ENCODE peak calls at places on chromosomes 2 and 18, in five cellular contexts. O, N, W, D and L are unnamed samples.

GRCh38 chr2:54040685-54041084 is 69.9 kb upstream of the PSME4 start:
- DNase-seq in O (no peak), N (no peak), W (no peak), D (no peak), L (no peak)

GRCh38 chr2:86476092-86476491 is 34.9 kb downstream of the KDM3A start:
- DNase-seq in O (no peak), N (no peak), W (no peak), D (no peak), L (no peak)

GRCh38 chr2:166057363-166058169 is 70.3 kb downstream of the SCN1A start:
- DNase-seq in O (no peak), N (no peak), W (no peak), D (no peak), L (no peak)

GRCh38 chr2:230797515-230798495 is 66.9 kb upstream of the ITM2C start:
- DNase-seq in O (no peak), N (no peak), W (no peak), D (no peak), L (no peak)

GRCh38 chr2:216546231-216546630 is 47.6 kb downstream of the RPL37A start:
- DNase-seq in O (no peak), N (no peak), W (no peak), D (no peak), L (no peak)

GRCh38 chr2:145931836-145932352 is 1412.0 kb upstream of the ZEB2 start:
- DNase-seq in O (no peak), N (no peak), W (no peak), D (no peak), L (no peak)

GRCh38 chr2:177588671-177589070 is 196.1 kb downstream of the AGPS start:
- DNase-seq in O (no peak), N (no peak), W (no peak), D (no peak), L (no peak)

GRCh38 chr2:168432565-168433186 is 23.4 kb upstream of the CERS6 start:
- DNase-seq in O (no peak), N (no peak), W (no peak), D (no peak), L (no peak)

GRCh38 chr18:31671951-31672350 is 12.4 kb downstream of the B4GALT6 start:
- DNase-seq in O (no peak), N (no peak), W (no peak), D (no peak), L (no peak)

GRCh38 chr2:219253753-219254589 is at the start of gene TUBA4A:
- DNase-seq in O (peak), N (peak), W (peak), D (peak), L (peak)

GRCh38 chr2:37984589-37984988 is 59.5 kb downstream of the RMDN2 start:
- DNase-seq in O (no peak), N (no peak), W (no peak), D (no peak), L (no peak)

GRCh38 chr2:112482309-112483046 is 522 bp downstream of the TTL start:
- DNase-seq in O (peak), N (peak), W (peak), D (peak), L (no peak)

GRCh38 chr2:105291981-105292380 is 37.6 kb downstream of the TGFBRAP1 start:
- DNase-seq in O (no peak), N (no peak), W (no peak), D (no peak), L (no peak)

GRCh38 chr2:47041065-47041464 is 114.0 kb downstream of the STPG4 start:
- DNase-seq in O (peak), N (no peak), W (no peak), D (no peak), L (no peak)

GRCh38 chr18:48290162-48290926 is 118.8 kb downstream of the ZBTB7C start:
- DNase-seq in O (no peak), N (no peak), W (no peak), D (peak), L (no peak)

GRCh38 chr2:211161236-211161635 is 604.8 kb downstream of the CPS1 start:
- DNase-seq in O (no peak), N (no peak), W (no peak), D (no peak), L (no peak)

GRCh38 chr18:45435810-45436209 is 179.5 kb upstream of the SLC14A2 start:
- DNase-seq in O (no peak), N (no peak), W (no peak), D (no peak), L (no peak)

GRCh38 chr2:239193426-239193825 is 207.4 kb downstream of the HDAC4 start:
- DNase-seq in O (peak), N (peak), W (no peak), D (peak), L (no peak)

GRCh38 chr2:164651361-164651760 is 30.1 kb upstream of the GRB14 start:
- DNase-seq in O (no peak), N (no peak), W (no peak), D (no peak), L (no peak)

GRCh38 chr18:44135791-44136190 is 544.9 kb upstream of the SETBP1 start:
- DNase-seq in O (no peak), N (no peak), W (no peak), D (no peak), L (no peak)

GRCh38 chr18:51064256-51064655 is 34.2 kb downstream of the SMAD4 start:
- DNase-seq in O (no peak), N (no peak), W (no peak), D (no peak), L (no peak)

GRCh38 chr2:66547113-66547512 is 112.2 kb downstream of the MEIS1 start:
- DNase-seq in O (no peak), N (no peak), W (no peak), D (no peak), L (no peak)

GRCh38 chr2:20526666-20527065 is 79.8 kb downstream of the RHOB start:
- DNase-seq in O (no peak), N (no peak), W (no peak), D (no peak), L (no peak)

GRCh38 chr2:179344280-179344961 is 79.8 kb upstream of the SESTD1 start:
- DNase-seq in O (no peak), N (no peak), W (no peak), D (no peak), L (no peak)

GRCh38 chr2:89848763-89849162 is 1157.3 kb downstream of the RPIA start:
- DNase-seq in O (no peak), N (no peak), W (no peak), D (no peak), L (no peak)

GRCh38 chr18:48676756-48677368 is 138.0 kb downstream of the CTIF start:
- DNase-seq in O (peak), N (peak), W (peak), D (peak), L (peak)

GRCh38 chr2:85439986-85440385 is 21.5 kb downstream of the SH2D6 start:
- DNase-seq in O (no peak), N (no peak), W (no peak), D (no peak), L (no peak)

GRCh38 chr2:47008381-47009280 is 93.0 kb upstream of the MCFD2 start:
- DNase-seq in O (peak), N (no peak), W (no peak), D (no peak), L (no peak)

GRCh38 chr2:37026050-37026449 is 58.1 kb downstream of the HEATR5B start:
- DNase-seq in O (no peak), N (no peak), W (no peak), D (no peak), L (no peak)

GRCh38 chr2:44786818-44787214 is 154.7 kb upstream of the SIX3 start:
- DNase-seq in O (no peak), N (no peak), W (no peak), D (no peak), L (no peak)

GRCh38 chr2:68251855-68252406 is 401 bp downstream of the PPP3R1 start:
- DNase-seq in O (peak), N (no peak), W (peak), D (peak), L (no peak)

GRCh38 chr18:62954341-62954740 is 239.0 kb downstream of the PHLPP1 start:
- DNase-seq in O (no peak), N (no peak), W (no peak), D (no peak), L (no peak)

GRCh38 chr2:232523682-232524597 is 2.0 kb upstream of the CHRND start:
- DNase-seq in O (peak), N (no peak), W (no peak), D (peak), L (no peak)

GRCh38 chr2:197008229-197008628 is 81.7 kb upstream of the PGAP1 start:
- DNase-seq in O (no peak), N (no peak), W (no peak), D (no peak), L (no peak)

GRCh38 chr2:29014811-29015414 is 33.8 kb downstream of the TOGARAM2 start:
- DNase-seq in O (peak), N (no peak), W (no peak), D (no peak), L (peak)

GRCh38 chr18:1585881-1586488 is 681.3 kb downstream of the ADCYAP1 start:
- DNase-seq in O (no peak), N (no peak), W (no peak), D (no peak), L (no peak)

GRCh38 chr2:129400825-129401224 is 578.6 kb upstream of the RAB6C start:
- DNase-seq in O (no peak), N (no peak), W (no peak), D (no peak), L (no peak)

DNA sequence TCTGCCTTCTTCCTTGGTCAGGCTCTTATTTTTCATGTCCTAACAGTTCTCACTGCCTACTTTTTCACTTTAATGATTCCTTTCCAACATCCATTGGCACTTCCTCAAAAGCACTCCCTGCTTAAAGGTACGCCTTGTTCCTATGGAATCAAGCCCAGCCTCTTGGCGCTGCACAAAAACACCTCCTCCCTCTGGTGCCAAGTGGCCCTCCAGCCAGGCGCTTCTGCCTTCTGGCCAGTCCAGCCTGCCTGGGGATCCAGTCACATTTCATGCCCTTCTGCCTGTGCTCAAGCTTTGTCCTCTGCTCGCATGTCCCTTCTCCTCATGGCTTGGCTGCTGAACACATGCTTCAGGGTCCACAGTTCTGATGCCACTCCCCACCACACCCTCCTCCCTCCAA is 6.3 kb downstream of the TPRKB start:
- DNase-seq in O (no peak), N (no peak), W (no peak), D (no peak), L (no peak)
- TF ChIP-seq POLR2A in O (no peak), N (no peak), W (no peak), D (no peak), L (no peak)

GRCh38 chr18:24704921-24705620 is 244.6 kb downstream of the HRH4 start:
- DNase-seq in O (no peak), N (no peak), W (no peak), D (no peak), L (no peak)
- TF ChIP-seq POLR2A in O (no peak), N (no peak), W (no peak), D (no peak), L (no peak)

GRCh38 chr18:3117493-3118192 is 102.1 kb downstream of the MYOM1 start:
- DNase-seq in O (no peak), N (no peak), W (no peak), D (no peak), L (no peak)
- TF ChIP-seq POLR2A in O (no peak), N (no peak), W (no peak), D (no peak), L (no peak)

DNA sequence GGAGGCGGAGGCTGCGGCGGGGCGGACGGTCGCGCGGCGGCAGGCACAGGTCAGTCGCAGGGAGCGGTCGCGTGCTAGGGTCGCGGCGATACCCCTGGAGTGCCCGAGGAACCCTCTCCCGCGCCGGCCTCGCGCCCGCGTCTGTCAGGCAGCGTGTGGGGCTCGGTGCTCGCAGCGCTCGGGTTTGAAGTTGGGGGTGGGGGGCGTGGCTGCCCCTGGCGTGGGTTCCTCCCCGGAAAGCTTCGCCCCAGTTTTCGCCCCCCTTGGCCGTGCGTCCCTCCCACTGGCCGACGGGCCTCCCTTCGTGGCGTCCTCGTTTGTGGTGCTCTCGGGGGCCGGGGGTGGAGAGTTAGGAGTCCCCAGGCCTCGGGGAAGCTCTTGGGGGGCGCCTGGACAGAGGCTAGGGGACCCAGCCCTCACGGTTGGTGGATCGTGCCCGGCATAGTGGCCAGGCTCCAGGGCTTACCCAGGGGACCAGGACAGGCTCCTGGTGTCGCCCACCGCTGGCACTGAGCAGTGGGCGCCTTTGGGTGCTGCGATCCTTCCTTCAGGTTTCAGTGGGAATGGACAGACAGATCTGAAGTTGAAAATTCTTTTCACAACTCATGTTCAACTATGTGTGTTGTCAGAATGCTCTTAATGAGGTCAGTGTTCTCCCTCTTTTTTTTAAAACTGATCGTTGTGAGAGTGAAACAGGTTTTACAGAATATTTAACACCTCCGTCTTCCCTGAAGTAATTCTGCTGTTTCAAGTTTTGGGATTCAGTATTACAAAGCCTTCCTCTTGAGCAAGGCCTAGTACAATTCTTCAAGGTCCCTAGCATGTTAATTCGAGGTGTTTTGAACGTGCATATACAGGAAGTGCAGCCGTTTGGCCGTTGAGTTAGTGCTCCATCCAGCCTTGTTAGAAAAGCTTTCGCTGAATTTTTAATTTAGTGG is 599 bp downstream of the RALBP1 start:
- DNase-seq in O (no peak), N (no peak), W (peak), D (no peak), L (peak)
- TF ChIP-seq POLR2A in O (no peak), N (peak), W (peak), D (no peak), L (no peak)

DNA sequence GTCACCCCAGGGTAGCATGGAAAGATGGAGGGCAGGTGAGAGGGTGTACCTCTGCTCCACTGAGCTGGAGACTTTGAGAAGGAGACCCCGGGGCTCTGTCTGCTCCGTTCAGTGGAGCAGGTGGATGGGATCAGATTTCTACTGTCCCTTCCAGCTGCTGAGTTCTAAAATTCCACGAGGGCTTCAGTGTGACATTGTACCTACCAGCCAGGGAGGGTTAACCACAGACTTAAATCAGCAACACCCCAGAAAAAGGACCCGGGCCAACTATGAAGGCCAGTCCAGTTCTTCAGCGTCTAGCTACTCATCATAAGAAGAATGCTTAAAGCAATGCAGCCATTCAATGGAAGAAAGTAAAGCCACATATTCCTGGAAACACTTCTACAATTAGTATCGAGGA is 23.8 kb downstream of the STAT1 start:
- DNase-seq in O (no peak), N (no peak), W (no peak), D (no peak), L (no peak)
- TF ChIP-seq POLR2A in O (no peak), N (no peak), W (no peak), D (no peak), L (no peak)

GRCh38 chr2:233566141-233566956 is at the start of gene USP40:
- DNase-seq in O (peak), N (peak), W (peak), D (peak), L (peak)
- TF ChIP-seq POLR2A in O (peak), N (peak), W (peak), D (peak), L (peak)

GRCh38 chr18:68035709-68036522 is 519.4 kb upstream of the DSEL start:
- DNase-seq in O (no peak), N (no peak), W (no peak), D (no peak), L (no peak)

GRCh38 chr18:68034293-68034692 is 517.8 kb upstream of the DSEL start:
- DNase-seq in O (no peak), N (no peak), W (no peak), D (no peak), L (no peak)

GRCh38 chr18:68033466-68033865 is 516.9 kb upstream of the DSEL start:
- DNase-seq in O (no peak), N (no peak), W (no peak), D (no peak), L (no peak)
- TF ChIP-seq POLR2A in O (no peak), N (no peak), W (no peak), D (no peak), L (no peak)

GRCh38 chr2:70127920-70128444 is 40.7 kb downstream of the PCBP1 start:
- DNase-seq in O (no peak), N (no peak), W (no peak), D (no peak), L (no peak)

GRCh38 chr2:70133127-70133452 is 45.8 kb downstream of the PCBP1 start:
- DNase-seq in O (no peak), N (no peak), W (no peak), D (no peak), L (no peak)

GRCh38 chr2:70133521-70134348 is 46.5 kb downstream of the PCBP1 start:
- DNase-seq in O (no peak), N (no peak), W (no peak), D (no peak), L (no peak)

GRCh38 chr2:70132244-70133126 is 45.2 kb downstream of the PCBP1 start:
- DNase-seq in O (peak), N (no peak), W (no peak), D (no peak), L (no peak)
- TF ChIP-seq POLR2A in O (no peak), N (no peak), W (no peak), D (no peak), L (no peak)